ENCODE peak calls at places on chromosomes 3 and 15, in seven cellular contexts. I is Peyer's patch, X is fibroblast of mammary gland, Z is cardiac muscle cell, V is RWPE2, T is MCF 10A, L is tibial nerve. W is an unnamed sample.

GRCh38 chr15:58407366-58407765 is 24.4 kb upstream of the LIPC start:
- DNase-seq in X (no peak), I (no peak), V (no peak), Z (no peak), T (no peak), L (no peak), W (no peak)

GRCh38 chr3:182248349-182248880 is 536.7 kb downstream of the SOX2 start:
- DNase-seq in L (no peak), T (peak; percentile 14), Z (no peak), I (no peak), X (no peak), V (no peak), W (peak; percentile 19)

GRCh38 chr15:85707519-85708338 is 87.0 kb downstream of the KLHL25 start:
- DNase-seq in I (no peak), T (no peak), Z (peak; percentile 75), L (no peak), X (peak; percentile 44), V (no peak), W (no peak)

GRCh38 chr3:23629181-23629893 is 176.4 kb upstream of the UBE2E1 start:
- DNase-seq in Z (peak; percentile 82), V (no peak), L (no peak), I (no peak), X (peak; percentile 52), T (peak; percentile 43), W (peak; percentile 57)

GRCh38 chr3:11306815-11307589 is 34.8 kb downstream of the ATG7 start:
- DNase-seq in I (no peak), X (no peak), V (no peak), L (no peak), T (no peak), Z (peak; percentile 66), W (no peak)

GRCh38 chr3:103787164-103787871 is 1352.5 kb downstream of the ZPLD1 start:
- DNase-seq in L (no peak), V (no peak), X (no peak), Z (no peak), T (no peak), I (no peak), W (peak; percentile 62)

GRCh38 chr3:126344380-126345041 is 12.7 kb downstream of the KLF15 start:
- DNase-seq in I (peak; percentile 37), V (peak; percentile 37), Z (no peak), L (no peak), X (no peak), T (no peak), W (no peak)

GRCh38 chr3:13301295-13301987 is 118.7 kb downstream of the NUP210 start:
- DNase-seq in T (peak; percentile 61), Z (peak; percentile 65), V (peak; percentile 23), X (peak; percentile 62), L (no peak), I (peak; percentile 25), W (peak; percentile 73)

GRCh38 chr3:96748139-96748538 is 66.3 kb upstream of the EPHA6 start:
- DNase-seq in X (no peak), I (no peak), L (no peak), V (no peak), T (no peak), Z (no peak), W (no peak)

GRCh38 chr3:492586-493296 is 296.2 kb downstream of the CHL1 start:
- DNase-seq in L (no peak), X (no peak), Z (no peak), T (peak; percentile 1), I (no peak), V (no peak), W (peak; percentile 36)

GRCh38 chr3:150544726-150545125 is 1.6 kb downstream of the SERP1 start:
- DNase-seq in L (no peak), X (peak; percentile 26), T (peak; percentile 13), Z (peak; percentile 33), V (no peak), I (no peak), W (no peak)

GRCh38 chr3:43327184-43327950 is 41.0 kb downstream of the SNRK start:
- DNase-seq in X (peak; percentile 50), Z (peak; percentile 72), V (no peak), T (no peak), I (no peak), L (peak; percentile 58), W (no peak)

GRCh38 chr3:14875411-14876175 is 56.8 kb downstream of the FGD5 start:
- DNase-seq in X (no peak), L (no peak), T (no peak), V (no peak), Z (no peak), I (no peak), W (no peak)

GRCh38 chr3:78497692-78498091 is 1270.1 kb downstream of the ROBO1 start:
- DNase-seq in L (no peak), X (no peak), I (no peak), Z (peak; percentile 6), V (no peak), T (peak; percentile 14), W (peak; percentile 47)

GRCh38 chr15:91132079-91132478 is 32.0 kb downstream of the SV2B start:
- DNase-seq in X (no peak), T (no peak), L (no peak), I (no peak), Z (no peak), V (no peak), W (no peak)

DNA sequence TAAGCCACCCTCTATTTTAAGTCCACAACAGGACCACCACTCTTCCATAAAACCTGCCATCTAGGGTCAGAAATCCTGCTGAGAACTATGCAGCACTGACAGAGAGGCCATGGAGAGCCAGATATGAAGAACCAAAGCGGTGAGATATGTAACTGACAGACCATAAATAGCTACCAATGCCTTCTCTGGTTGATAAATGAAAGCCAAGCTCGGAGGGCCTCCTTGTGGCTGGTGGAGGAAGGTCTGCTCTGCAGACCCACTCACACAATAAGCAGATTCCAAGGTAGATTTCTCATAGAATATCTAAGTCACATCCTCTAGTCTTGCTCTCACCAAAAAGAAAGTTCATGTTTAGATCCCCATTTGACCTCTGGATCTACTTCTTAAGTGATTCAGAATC is 38.9 kb downstream of the RYK start:
- DNase-seq in X (peak; percentile 60), Z (peak; percentile 75), T (peak; percentile 55), V (no peak), L (no peak), I (no peak), W (peak; percentile 62)
- TF ChIP-seq CTCF in X (peak; percentile 75), Z (peak; percentile 84), T (peak; percentile 60), V (peak; percentile 3), L (peak; percentile 41), I (peak; percentile 51), W (peak; percentile 64)

GRCh38 chr3:45001738-45002137 is 24.4 kb upstream of the CLEC3B start:
- DNase-seq in X (no peak), T (no peak), I (no peak), Z (no peak), L (no peak), V (no peak), W (no peak)
- TF ChIP-seq CTCF in X (peak; percentile 2), T (no peak), I (no peak), Z (no peak), L (no peak), V (peak; percentile 13), W (no peak)

DNA sequence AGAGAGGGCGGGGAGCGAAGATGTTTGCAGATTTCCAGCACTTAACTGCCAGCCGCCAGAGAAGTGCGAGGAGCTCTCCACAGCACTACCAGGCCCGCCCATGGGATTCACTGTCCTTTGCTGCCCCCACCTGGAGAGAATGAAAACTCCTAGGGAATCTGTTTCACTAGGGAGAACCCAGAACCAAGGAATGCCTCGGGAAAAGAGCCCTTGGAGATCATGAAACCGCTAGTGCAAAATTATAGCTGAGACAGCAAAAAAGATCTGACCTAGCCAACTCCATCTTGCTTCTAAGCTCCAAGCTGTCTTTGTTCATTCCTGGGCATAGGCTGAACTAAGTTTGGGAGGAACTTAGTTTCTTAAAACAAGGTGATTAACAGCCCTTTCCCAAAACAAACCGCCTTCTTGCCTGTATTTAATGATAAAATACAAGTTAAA is 82.6 kb upstream of the GCNT3 start:
- DNase-seq in I (peak; percentile 72), X (peak; percentile 83), Z (peak; percentile 92), V (peak; percentile 92), T (peak; percentile 92), L (peak; percentile 93), W (peak; percentile 89)
- TF ChIP-seq CTCF in I (peak; percentile 86), X (peak; percentile 80), Z (peak; percentile 81), V (peak; percentile 99), T (peak; percentile 88), L (peak; percentile 82), W (peak; percentile 81)

GRCh38 chr3:142228964-142229363 is 3.6 kb upstream of the GK5 start:
- DNase-seq in I (no peak), L (no peak), X (no peak), V (no peak), Z (no peak), T (no peak), W (no peak)

GRCh38 chr3:142224482-142225072 is 808 bp downstream of the GK5 start:
- DNase-seq in V (no peak), L (no peak), X (no peak), I (no peak), Z (peak; percentile 49), T (no peak), W (no peak)

GRCh38 chr3:142225885-142226215 is 465 bp upstream of the GK5 start:
- DNase-seq in X (no peak), V (no peak), L (no peak), T (no peak), Z (no peak), I (no peak), W (no peak)

GRCh38 chr3:142223282-142223681 is 2.1 kb downstream of the GK5 start:
- DNase-seq in T (no peak), L (no peak), I (no peak), X (no peak), Z (no peak), V (no peak), W (no peak)

GRCh38 chr3:142226474-142226873 is 1.1 kb upstream of the GK5 start:
- DNase-seq in T (no peak), L (no peak), I (no peak), X (peak; percentile 25), V (no peak), Z (peak; percentile 41), W (no peak)
- TF ChIP-seq CTCF in T (no peak), L (no peak), I (no peak), X (peak; percentile 48), V (no peak), Z (peak; percentile 39), W (no peak)

DNA sequence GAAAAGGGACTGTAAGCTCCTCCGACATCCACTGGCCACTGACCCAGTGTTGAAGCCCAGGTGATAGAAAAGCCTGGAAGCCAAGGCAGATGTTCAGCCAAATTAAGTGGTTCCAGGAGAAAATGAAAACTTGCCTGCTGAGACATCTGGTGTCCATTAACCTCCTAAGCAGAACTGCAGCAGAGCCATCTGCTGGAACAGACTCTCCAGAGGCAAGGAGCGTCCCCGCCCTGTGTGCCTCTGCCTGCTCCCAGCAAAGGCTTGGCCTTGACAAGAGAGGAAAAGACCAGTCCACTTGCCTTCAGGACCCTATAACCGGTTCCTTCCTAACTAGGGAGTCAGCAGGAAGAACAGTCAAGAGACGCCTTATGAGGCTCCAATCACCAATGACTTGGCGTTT is 48.2 kb downstream of the SRGAP3 start:
- DNase-seq in I (no peak), T (no peak), L (no peak), V (no peak), Z (no peak), X (peak; percentile 71), W (no peak)
- TF ChIP-seq CTCF in I (no peak), T (no peak), L (peak; percentile 7), V (no peak), Z (no peak), X (peak; percentile 13), W (peak; percentile 6)

GRCh38 chr3:72836923-72837322 is 11.3 kb downstream of the SHQ1 start:
- DNase-seq in I (no peak), X (no peak), T (no peak), V (no peak), L (no peak), Z (no peak), W (no peak)
- TF ChIP-seq CTCF in I (no peak), X (no peak), T (no peak), V (no peak), L (no peak), Z (no peak), W (no peak)